ENCODE peak calls at places on chromosomes 2 and 18, in six cellular contexts. V is H4, X is adrenal gland, I is AG08395, B is GDM1, S is NCI-H345. E is an unnamed sample.

GRCh38 chr18:9356969-9357368 is 22.4 kb downstream of the TWSG1 start:
- DNase-seq in V (no peak), X (no peak), I (no peak), B (no peak), S (no peak), E (no peak)

GRCh38 chr18:53941601-53942335 is 282.7 kb downstream of the MBD2 start:
- DNase-seq in V (peak; percentile 90), X (no peak), I (no peak), B (no peak), S (no peak), E (no peak)

GRCh38 chr2:46337208-46337994 is 40.2 kb downstream of the EPAS1 start:
- DNase-seq in V (no peak), X (peak; percentile 28), I (no peak), B (no peak), S (no peak), E (no peak)

GRCh38 chr2:19580264-19580663 is 221.8 kb upstream of the OSR1 start:
- DNase-seq in V (no peak), X (no peak), I (no peak), B (no peak), S (no peak), E (no peak)

GRCh38 chr2:193966590-193966989 is 1690.4 kb upstream of the SLC39A10 start:
- DNase-seq in V (peak; percentile 87), X (no peak), I (no peak), B (no peak), S (peak; percentile 34), E (peak; percentile 73)

GRCh38 chr2:216171043-216171442 is 61.9 kb downstream of the XRCC5 start:
- DNase-seq in V (no peak), X (no peak), I (no peak), B (no peak), S (no peak), E (no peak)

GRCh38 chr2:45913539-45913938 is 262.1 kb downstream of the PRKCE start:
- DNase-seq in V (no peak), X (no peak), I (no peak), B (no peak), S (no peak), E (no peak)

GRCh38 chr2:173972636-173973035 is 7.5 kb upstream of the SP3 start:
- DNase-seq in V (peak; percentile 8), X (no peak), I (no peak), B (no peak), S (no peak), E (peak; percentile 18)

GRCh38 chr18:58076052-58076451 is 32.0 kb downstream of the NEDD4L start:
- DNase-seq in V (peak; percentile 51), X (no peak), I (no peak), B (no peak), S (no peak), E (no peak)

GRCh38 chr2:43224131-43224570 is 2.3 kb downstream of the ZFP36L2 start:
- DNase-seq in V (peak; percentile 65), X (peak; percentile 84), I (no peak), B (peak; percentile 52), S (no peak), E (peak; percentile 88)

GRCh38 chr2:220215785-220216184 is 588.4 kb downstream of the SLC4A3 start:
- DNase-seq in V (no peak), X (no peak), I (no peak), B (no peak), S (no peak), E (no peak)

GRCh38 chr2:96103906-96104861 is 12.2 kb downstream of the ADRA2B start:
- DNase-seq in V (no peak), X (peak; percentile 48), I (no peak), B (peak; percentile 26), S (no peak), E (no peak)

GRCh38 chr2:100185105-100185504 is 42.7 kb upstream of the AFF3 start:
- DNase-seq in V (no peak), X (no peak), I (peak; percentile 19), B (no peak), S (no peak), E (no peak)

GRCh38 chr2:133477614-133477990 is 90.7 kb downstream of the NCKAP5 start:
- DNase-seq in V (no peak), X (no peak), I (peak; percentile 17), B (no peak), S (no peak), E (peak; percentile 44)

GRCh38 chr2:158979775-158980174 is 11.3 kb downstream of the TANC1 start:
- DNase-seq in V (no peak), X (no peak), I (no peak), B (no peak), S (no peak), E (no peak)

GRCh38 chr2:235458839-235459273 is 35.0 kb upstream of the AGAP1 start:
- DNase-seq in V (peak; percentile 70), X (peak; percentile 87), I (no peak), B (no peak), S (peak; percentile 21), E (peak; percentile 48)

GRCh38 chr2:23487735-23488492 is 102.9 kb downstream of the KLHL29 start:
- DNase-seq in V (peak; percentile 17), X (no peak), I (peak; percentile 30), B (no peak), S (no peak), E (peak; percentile 79)

GRCh38 chr2:110748489-110748867 is 16.1 kb downstream of the ACOXL start:
- DNase-seq in V (peak; percentile 81), X (no peak), I (no peak), B (no peak), S (peak; percentile 86), E (peak; percentile 73)

GRCh38 chr2:106156305-106157288 is 37.5 kb downstream of the UXS1 start:
- DNase-seq in V (no peak), X (no peak), I (no peak), B (no peak), S (no peak), E (peak; percentile 39)

GRCh38 chr2:72278046-72278445 is 130.4 kb upstream of the CYP26B1 start:
- DNase-seq in V (no peak), X (no peak), I (peak; percentile 61), B (no peak), S (no peak), E (peak; percentile 29)

GRCh38 chr2:125427721-125428315 is 1228.1 kb upstream of the GYPC start:
- DNase-seq in V (no peak), X (no peak), I (no peak), B (no peak), S (no peak), E (no peak)

GRCh38 chr2:217610411-217610814 is 392.4 kb downstream of the TNS1 start:
- DNase-seq in V (no peak), X (no peak), I (no peak), B (no peak), S (peak; percentile 87), E (no peak)

GRCh38 chr2:44543773-44544725 is 182.3 kb downstream of the CAMKMT start:
- DNase-seq in V (no peak), X (no peak), I (no peak), B (no peak), S (peak; percentile 84), E (no peak)

GRCh38 chr2:120219766-120220165 is 3.4 kb downstream of the TMEM185B start:
- DNase-seq in V (no peak), X (no peak), I (no peak), B (no peak), S (no peak), E (no peak)

GRCh38 chr2:41026613-41027012 is 574.7 kb upstream of the SLC8A1 start:
- DNase-seq in V (no peak), X (no peak), I (no peak), B (no peak), S (no peak), E (no peak)

E was measured in Daoy.